ENCODE peak calls at places on chromosomes 1 and 21, in ten cellular contexts. H is head of caudate nucleus, M is CD14-positive monocyte, U is pulmonary artery endothelial cell, J is upper lobe of right lung, P is SHP77, A is uterus, O is WTC11, T is AG04449, K is kidney tubule cell. L is an unnamed sample.

GRCh38 chr1:983736-984475 is 2.0 kb upstream of the PERM1 start:
- DNase-seq in H (peak; percentile 54), M (peak; percentile 45), U (no peak), J (no peak), P (no peak), A (peak; percentile 31), O (peak; percentile 85), T (no peak), K (no peak), L (peak; percentile 82)

GRCh38 chr1:163056832-163057231 is 12.3 kb upstream of the RGS4 start:
- DNase-seq in H (no peak), M (no peak), U (no peak), J (no peak), P (no peak), A (no peak), O (no peak), T (no peak), K (no peak), L (no peak)

GRCh38 chr1:230270185-230270939 is 155.8 kb downstream of the PGBD5 start:
- DNase-seq in H (no peak), M (no peak), U (no peak), J (no peak), P (peak; percentile 80), A (no peak), O (no peak), T (no peak), K (no peak), L (no peak)

GRCh38 chr1:37945743-37946702 is 830 bp downstream of the INPP5B start:
- DNase-seq in H (no peak), M (no peak), U (peak; percentile 68), J (peak; percentile 69), P (peak; percentile 22), A (peak; percentile 68), O (no peak), T (peak; percentile 69), K (peak; percentile 57), L (no peak)

GRCh38 chr1:246117066-246117791 is 389.9 kb downstream of the SMYD3 start:
- DNase-seq in H (no peak), M (no peak), U (no peak), J (no peak), P (peak; percentile 54), A (no peak), O (peak; percentile 36), T (peak; percentile 12), K (peak; percentile 74), L (no peak)

GRCh38 chr1:20726107-20726911 is 6.2 kb downstream of the SH2D5 start:
- DNase-seq in H (no peak), M (no peak), U (no peak), J (peak; percentile 59), P (no peak), A (no peak), O (no peak), T (no peak), K (no peak), L (no peak)

GRCh38 chr1:21703318-21703963 is 34.3 kb upstream of the RAP1GAP start:
- DNase-seq in H (no peak), M (no peak), U (peak; percentile 26), J (no peak), P (peak; percentile 3), A (no peak), O (no peak), T (peak; percentile 64), K (peak; percentile 39), L (no peak)

GRCh38 chr1:9069324-9070100 is at the start of gene SLC2A5:
- DNase-seq in H (no peak), M (peak; percentile 55), U (no peak), J (no peak), P (no peak), A (peak; percentile 42), O (no peak), T (no peak), K (no peak), L (no peak)

GRCh38 chr1:245310605-245311531 is 156.1 kb downstream of the KIF26B start:
- DNase-seq in H (no peak), M (peak; percentile 82), U (no peak), J (no peak), P (no peak), A (no peak), O (peak; percentile 23), T (no peak), K (no peak), L (no peak)

GRCh38 chr1:239926184-239926583 is 165.5 kb upstream of the FMN2 start:
- DNase-seq in H (no peak), M (no peak), U (no peak), J (no peak), P (no peak), A (no peak), O (no peak), T (no peak), K (no peak), L (no peak)

GRCh38 chr1:248820041-248820585 is 5.6 kb downstream of the SH3BP5L start:
- DNase-seq in H (no peak), M (no peak), U (no peak), J (no peak), P (no peak), A (no peak), O (no peak), T (no peak), K (no peak), L (no peak)

GRCh38 chr21:31335957-31336738 is 7.9 kb downstream of the TIAM1 start:
- DNase-seq in H (no peak), M (no peak), U (no peak), J (no peak), P (peak; percentile 7), A (no peak), O (no peak), T (peak; percentile 73), K (peak; percentile 78), L (no peak)

GRCh38 chr1:204418174-204419063 is 6.8 kb upstream of the PPP1R15B start:
- DNase-seq in H (no peak), M (no peak), U (no peak), J (no peak), P (no peak), A (peak; percentile 22), O (no peak), T (no peak), K (peak; percentile 45), L (no peak)

GRCh38 chr1:193434319-193434718 is 247.9 kb upstream of the B3GALT2 start:
- DNase-seq in H (no peak), M (no peak), U (peak; percentile 45), J (no peak), P (no peak), A (no peak), O (no peak), T (no peak), K (peak; percentile 29), L (no peak)

GRCh38 chr21:42102063-42102462 is 30.9 kb downstream of the UMODL1 start:
- DNase-seq in H (no peak), M (no peak), U (no peak), J (no peak), P (no peak), A (no peak), O (no peak), T (no peak), K (peak; percentile 90), L (no peak)

GRCh38 chr1:98098473-98098872 is 177.6 kb upstream of the DPYD start:
- DNase-seq in H (no peak), M (no peak), U (no peak), J (no peak), P (no peak), A (no peak), O (no peak), T (no peak), K (no peak), L (no peak)

GRCh38 chr21:43825936-43826622 is 36.7 kb downstream of the RRP1 start:
- DNase-seq in H (no peak), M (no peak), U (no peak), J (no peak), P (peak; percentile 5), A (no peak), O (peak; percentile 54), T (no peak), K (no peak), L (no peak)

GRCh38 chr1:67836769-67837168 is 3.5 kb upstream of the GNG12 start:
- DNase-seq in H (no peak), M (no peak), U (no peak), J (no peak), P (no peak), A (no peak), O (no peak), T (no peak), K (no peak), L (no peak)

GRCh38 chr1:114219247-114219872 is 65.7 kb upstream of the SYT6 start:
- DNase-seq in H (no peak), M (no peak), U (no peak), J (no peak), P (no peak), A (no peak), O (no peak), T (no peak), K (peak; percentile 15), L (no peak)

GRCh38 chr1:68954841-68955240 is 458.0 kb upstream of the DEPDC1 start:
- DNase-seq in H (no peak), M (no peak), U (no peak), J (no peak), P (peak; percentile 21), A (no peak), O (no peak), T (no peak), K (peak; percentile 84), L (no peak)

GRCh38 chr1:236058141-236058626 is 6.7 kb downstream of the NID1 start:
- DNase-seq in H (no peak), M (no peak), U (no peak), J (no peak), P (no peak), A (no peak), O (no peak), T (no peak), K (no peak), L (no peak)

GRCh38 chr1:59083946-59084865 is 212.7 kb upstream of the FGGY start:
- DNase-seq in H (no peak), M (no peak), U (peak; percentile 43), J (no peak), P (no peak), A (peak; percentile 47), O (peak; percentile 33), T (no peak), K (peak; percentile 50), L (no peak)

GRCh38 chr21:44571844-44572782 is 1.4 kb upstream of the KRTAP10-4 start:
- DNase-seq in H (no peak), M (no peak), U (no peak), J (peak; percentile 56), P (no peak), A (no peak), O (no peak), T (no peak), K (no peak), L (no peak)

GRCh38 chr1:158246650-158247049 is 7.6 kb upstream of the CD1A start:
- DNase-seq in H (no peak), M (no peak), U (no peak), J (no peak), P (no peak), A (no peak), O (no peak), T (no peak), K (peak; percentile 47), L (no peak)

GRCh38 chr1:184457500-184457899 is 70.7 kb downstream of the C1orf21 start:
- DNase-seq in H (no peak), M (no peak), U (no peak), J (no peak), P (no peak), A (no peak), O (no peak), T (peak; percentile 3), K (no peak), L (no peak)

GRCh38 chr1:197736689-197737088 is 38.6 kb downstream of the DENND1B start:
- DNase-seq in H (no peak), M (no peak), U (no peak), J (no peak), P (no peak), A (no peak), O (no peak), T (peak; percentile 74), K (peak; percentile 17), L (no peak)

GRCh38 chr1:81703736-81704463 is 96.8 kb upstream of the ADGRL2 start:
- DNase-seq in H (no peak), M (no peak), U (peak; percentile 30), J (no peak), P (no peak), A (no peak), O (no peak), T (no peak), K (peak; percentile 13), L (no peak)

GRCh38 chr1:58500036-58500435 is 46.5 kb downstream of the OMA1 start:
- DNase-seq in H (no peak), M (no peak), U (no peak), J (no peak), P (peak; percentile 44), A (no peak), O (no peak), T (no peak), K (no peak), L (no peak)